ENCODE peak calls at places on chromosome 4, in nine cellular contexts. One of them, this sample, is unnamed.

GRCh38 chr4:4387531-4388311 is 819 bp downstream of the NSG1 start:
- DNase-seq in uterus: no peak
- DNase-seq in endothelial cell of umbilical vein: no peak
- DNase-seq in ovary: no peak
- DNase-seq in K562: no peak
- DNase-seq in HCT116: no peak
- DNase-seq in spleen: no peak
- DNase-seq in IMR-90: no peak
- DNase-seq in lower leg skin: no peak
- DNase-seq in this sample: no peak

GRCh38 chr4:132125131-132125530 is 1024.0 kb upstream of the PCDH10 start:
- DNase-seq in uterus: no peak
- DNase-seq in endothelial cell of umbilical vein: no peak
- DNase-seq in ovary: no peak
- DNase-seq in K562: no peak
- DNase-seq in HCT116: no peak
- DNase-seq in spleen: no peak
- DNase-seq in IMR-90: peak
- DNase-seq in lower leg skin: no peak
- DNase-seq in this sample: no peak

GRCh38 chr4:184719407-184719806 is 14.5 kb downstream of the CENPU start:
- DNase-seq in uterus: no peak
- DNase-seq in endothelial cell of umbilical vein: no peak
- DNase-seq in ovary: no peak
- DNase-seq in K562: no peak
- DNase-seq in HCT116: no peak
- DNase-seq in spleen: no peak
- DNase-seq in IMR-90: no peak
- DNase-seq in lower leg skin: no peak
- DNase-seq in this sample: no peak

GRCh38 chr4:13054410-13054970 is 429.6 kb downstream of the RAB28 start:
- DNase-seq in uterus: no peak
- DNase-seq in endothelial cell of umbilical vein: no peak
- DNase-seq in ovary: no peak
- DNase-seq in K562: no peak
- DNase-seq in HCT116: no peak
- DNase-seq in spleen: no peak
- DNase-seq in IMR-90: no peak
- DNase-seq in lower leg skin: peak
- DNase-seq in this sample: no peak

GRCh38 chr4:163492951-163493504 is 1.5 kb upstream of the TMA16 start:
- DNase-seq in uterus: no peak
- DNase-seq in endothelial cell of umbilical vein: peak
- DNase-seq in ovary: no peak
- DNase-seq in K562: no peak
- DNase-seq in HCT116: peak
- DNase-seq in spleen: no peak
- DNase-seq in IMR-90: no peak
- DNase-seq in lower leg skin: no peak
- DNase-seq in this sample: no peak

GRCh38 chr4:40838742-40839141 is 89.0 kb downstream of the NSUN7 start:
- DNase-seq in uterus: no peak
- DNase-seq in endothelial cell of umbilical vein: no peak
- DNase-seq in ovary: no peak
- DNase-seq in K562: no peak
- DNase-seq in HCT116: no peak
- DNase-seq in spleen: no peak
- DNase-seq in IMR-90: peak
- DNase-seq in lower leg skin: no peak
- DNase-seq in this sample: no peak

GRCh38 chr4:5045099-5045498 is 6.2 kb upstream of the STK32B start:
- DNase-seq in uterus: no peak
- DNase-seq in endothelial cell of umbilical vein: peak
- DNase-seq in ovary: no peak
- DNase-seq in K562: no peak
- DNase-seq in HCT116: no peak
- DNase-seq in spleen: no peak
- DNase-seq in IMR-90: no peak
- DNase-seq in lower leg skin: peak
- DNase-seq in this sample: no peak

GRCh38 chr4:107801766-107802211 is 22.9 kb upstream of the SGMS2 start:
- DNase-seq in uterus: no peak
- DNase-seq in endothelial cell of umbilical vein: no peak
- DNase-seq in ovary: no peak
- DNase-seq in K562: no peak
- DNase-seq in HCT116: no peak
- DNase-seq in spleen: no peak
- DNase-seq in IMR-90: peak
- DNase-seq in lower leg skin: no peak
- DNase-seq in this sample: peak

GRCh38 chr4:40763228-40763716 is 13.5 kb downstream of the NSUN7 start:
- DNase-seq in uterus: no peak
- DNase-seq in endothelial cell of umbilical vein: no peak
- DNase-seq in ovary: no peak
- DNase-seq in K562: no peak
- DNase-seq in HCT116: peak
- DNase-seq in spleen: no peak
- DNase-seq in IMR-90: peak
- DNase-seq in lower leg skin: no peak
- DNase-seq in this sample: no peak

GRCh38 chr4:91448668-91449330 is 855.0 kb upstream of the GRID2 start:
- DNase-seq in uterus: no peak
- DNase-seq in endothelial cell of umbilical vein: no peak
- DNase-seq in ovary: no peak
- DNase-seq in K562: no peak
- DNase-seq in HCT116: peak
- DNase-seq in spleen: no peak
- DNase-seq in IMR-90: no peak
- DNase-seq in lower leg skin: no peak
- DNase-seq in this sample: peak

GRCh38 chr4:164701665-164702064 is 52.3 kb upstream of the SMIM31 start:
- DNase-seq in uterus: no peak
- DNase-seq in endothelial cell of umbilical vein: no peak
- DNase-seq in ovary: no peak
- DNase-seq in K562: no peak
- DNase-seq in HCT116: no peak
- DNase-seq in spleen: no peak
- DNase-seq in IMR-90: no peak
- DNase-seq in lower leg skin: no peak
- DNase-seq in this sample: no peak
- TF ChIP-seq POLR2A in uterus: no peak
- TF ChIP-seq POLR2A in endothelial cell of umbilical vein: no peak
- TF ChIP-seq POLR2A in ovary: no peak
- TF ChIP-seq POLR2A in K562: no peak
- TF ChIP-seq POLR2A in HCT116: no peak
- TF ChIP-seq POLR2A in spleen: no peak
- TF ChIP-seq POLR2A in IMR-90: no peak
- TF ChIP-seq POLR2A in lower leg skin: no peak
- TF ChIP-seq POLR2A in this sample: no peak

DNA sequence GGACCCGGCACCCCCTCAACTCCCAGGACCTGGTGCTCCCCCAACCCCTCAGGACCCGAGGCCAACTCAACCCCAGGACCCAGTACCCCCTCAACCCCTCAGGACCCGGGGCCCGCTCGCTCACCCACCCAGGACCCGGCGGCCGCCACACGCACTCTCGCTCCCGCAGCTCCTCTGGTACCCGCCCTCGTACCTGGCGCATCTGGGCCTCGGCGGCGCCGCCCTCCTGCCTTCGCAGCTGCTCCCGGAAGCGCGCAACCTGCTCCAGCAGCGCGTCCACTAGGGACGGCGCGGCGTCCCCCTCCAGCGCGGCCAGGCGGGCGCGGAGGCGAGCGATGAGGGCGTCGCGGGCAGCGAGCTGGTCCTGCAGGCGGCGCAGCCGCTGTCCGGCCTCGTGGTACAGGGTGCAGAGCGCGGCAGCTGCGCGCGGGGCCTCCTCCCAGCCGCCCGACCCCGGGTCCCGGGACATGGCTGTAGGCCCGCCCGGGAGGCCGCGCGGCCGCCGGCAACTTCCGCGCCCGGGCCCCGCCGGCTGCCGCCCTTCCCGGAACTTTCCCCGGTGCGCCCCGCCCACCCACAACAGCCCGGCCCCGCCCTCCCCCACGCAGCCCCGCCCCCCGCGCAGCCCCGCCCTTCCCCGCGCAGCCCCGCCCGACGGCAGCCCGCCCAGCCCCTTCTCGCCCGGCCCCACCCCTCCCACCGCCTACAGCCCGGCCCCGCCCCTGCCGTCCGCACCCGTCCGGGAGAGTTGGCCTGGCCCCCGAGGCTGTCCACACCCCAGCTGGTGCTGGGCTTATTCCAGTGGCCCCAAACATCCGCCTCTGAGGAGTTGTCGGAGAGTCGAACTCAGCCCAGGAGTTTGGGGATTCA is at the start of gene TNIP2:
- DNase-seq in uterus: peak
- DNase-seq in endothelial cell of umbilical vein: peak
- DNase-seq in ovary: peak
- DNase-seq in K562: peak
- DNase-seq in HCT116: no peak
- DNase-seq in spleen: peak
- DNase-seq in IMR-90: peak
- DNase-seq in lower leg skin: peak
- DNase-seq in this sample: peak
- TF ChIP-seq POLR2A in uterus: peak
- TF ChIP-seq POLR2A in endothelial cell of umbilical vein: peak
- TF ChIP-seq POLR2A in ovary: peak
- TF ChIP-seq POLR2A in K562: peak
- TF ChIP-seq POLR2A in HCT116: no peak
- TF ChIP-seq POLR2A in spleen: peak
- TF ChIP-seq POLR2A in IMR-90: peak
- TF ChIP-seq POLR2A in lower leg skin: no peak
- TF ChIP-seq POLR2A in this sample: peak

GRCh38 chr4:73451978-73452747 is 16.1 kb downstream of the AFP start:
- DNase-seq in uterus: no peak
- DNase-seq in endothelial cell of umbilical vein: no peak
- DNase-seq in ovary: no peak
- DNase-seq in K562: no peak
- DNase-seq in HCT116: no peak
- DNase-seq in spleen: no peak
- DNase-seq in IMR-90: no peak
- DNase-seq in lower leg skin: no peak
- DNase-seq in this sample: no peak

GRCh38 chr4:73453701-73454005 is 17.6 kb downstream of the AFP start:
- DNase-seq in uterus: no peak
- DNase-seq in endothelial cell of umbilical vein: no peak
- DNase-seq in ovary: no peak
- DNase-seq in K562: no peak
- DNase-seq in HCT116: no peak
- DNase-seq in spleen: no peak
- DNase-seq in IMR-90: no peak
- DNase-seq in lower leg skin: no peak
- DNase-seq in this sample: no peak

GRCh38 chr4:73456177-73457022 is 20.4 kb downstream of the AFP start:
- DNase-seq in uterus: no peak
- DNase-seq in endothelial cell of umbilical vein: no peak
- DNase-seq in ovary: no peak
- DNase-seq in K562: no peak
- DNase-seq in HCT116: no peak
- DNase-seq in spleen: no peak
- DNase-seq in IMR-90: no peak
- DNase-seq in lower leg skin: no peak
- DNase-seq in this sample: no peak

GRCh38 chr4:73452953-73453700 is 17.1 kb downstream of the AFP start:
- DNase-seq in uterus: no peak
- DNase-seq in endothelial cell of umbilical vein: no peak
- DNase-seq in ovary: no peak
- DNase-seq in K562: no peak
- DNase-seq in HCT116: no peak
- DNase-seq in spleen: no peak
- DNase-seq in IMR-90: no peak
- DNase-seq in lower leg skin: no peak
- DNase-seq in this sample: no peak

DNA sequence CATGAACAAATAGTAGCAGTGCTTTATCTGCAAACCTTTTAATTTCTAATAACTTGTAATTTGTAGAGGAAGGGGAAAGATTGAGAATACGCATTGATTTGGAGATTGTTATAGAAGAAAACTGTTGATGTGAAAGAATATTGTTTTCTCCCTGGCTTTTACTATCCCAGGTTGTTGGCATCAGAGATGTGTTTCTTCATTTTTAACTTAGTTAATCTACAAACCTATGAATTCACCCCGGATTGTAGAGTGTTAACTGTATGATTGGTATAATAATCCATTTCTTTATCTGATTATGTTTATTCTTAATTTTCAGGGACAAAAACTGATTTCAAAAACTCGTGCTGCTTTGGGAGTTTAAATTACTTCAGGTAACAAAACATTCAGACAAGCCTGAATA is 18.9 kb downstream of the AFP start:
- DNase-seq in uterus: no peak
- DNase-seq in endothelial cell of umbilical vein: no peak
- DNase-seq in ovary: no peak
- DNase-seq in K562: no peak
- DNase-seq in HCT116: no peak
- DNase-seq in spleen: no peak
- DNase-seq in IMR-90: no peak
- DNase-seq in lower leg skin: no peak
- DNase-seq in this sample: no peak
- TF ChIP-seq POLR2A in uterus: no peak
- TF ChIP-seq POLR2A in endothelial cell of umbilical vein: no peak
- TF ChIP-seq POLR2A in ovary: no peak
- TF ChIP-seq POLR2A in K562: no peak
- TF ChIP-seq POLR2A in HCT116: no peak
- TF ChIP-seq POLR2A in spleen: no peak
- TF ChIP-seq POLR2A in IMR-90: no peak
- TF ChIP-seq POLR2A in lower leg skin: no peak
- TF ChIP-seq POLR2A in this sample: no peak

GRCh38 chr4:1566838-1567518 is 117.1 kb downstream of the FAM53A start:
- DNase-seq in uterus: no peak
- DNase-seq in endothelial cell of umbilical vein: no peak
- DNase-seq in ovary: no peak
- DNase-seq in K562: no peak
- DNase-seq in HCT116: no peak
- DNase-seq in spleen: peak
- DNase-seq in IMR-90: no peak
- DNase-seq in lower leg skin: no peak
- DNase-seq in this sample: no peak

GRCh38 chr4:1567808-1568581 is 116.1 kb downstream of the FAM53A start:
- DNase-seq in uterus: no peak
- DNase-seq in endothelial cell of umbilical vein: no peak
- DNase-seq in ovary: no peak
- DNase-seq in K562: peak
- DNase-seq in HCT116: no peak
- DNase-seq in spleen: peak
- DNase-seq in IMR-90: no peak
- DNase-seq in lower leg skin: no peak
- DNase-seq in this sample: no peak

GRCh38 chr4:1568855-1569460 is 115.2 kb downstream of the FAM53A start:
- DNase-seq in uterus: no peak
- DNase-seq in endothelial cell of umbilical vein: no peak
- DNase-seq in ovary: no peak
- DNase-seq in K562: no peak
- DNase-seq in HCT116: no peak
- DNase-seq in spleen: peak
- DNase-seq in IMR-90: no peak
- DNase-seq in lower leg skin: no peak
- DNase-seq in this sample: no peak

GRCh38 chr4:1565598-1566295 is 118.4 kb downstream of the FAM53A start:
- DNase-seq in uterus: no peak
- DNase-seq in endothelial cell of umbilical vein: no peak
- DNase-seq in ovary: no peak
- DNase-seq in K562: no peak
- DNase-seq in HCT116: no peak
- DNase-seq in spleen: peak
- DNase-seq in IMR-90: no peak
- DNase-seq in lower leg skin: no peak
- DNase-seq in this sample: no peak

GRCh38 chr4:1567519-1567807 is 116.7 kb downstream of the FAM53A start:
- DNase-seq in uterus: no peak
- DNase-seq in endothelial cell of umbilical vein: no peak
- DNase-seq in ovary: no peak
- DNase-seq in K562: no peak
- DNase-seq in HCT116: no peak
- DNase-seq in spleen: no peak
- DNase-seq in IMR-90: no peak
- DNase-seq in lower leg skin: no peak
- DNase-seq in this sample: no peak
- TF ChIP-seq POLR2A in uterus: no peak
- TF ChIP-seq POLR2A in endothelial cell of umbilical vein: no peak
- TF ChIP-seq POLR2A in ovary: no peak
- TF ChIP-seq POLR2A in K562: no peak
- TF ChIP-seq POLR2A in HCT116: no peak
- TF ChIP-seq POLR2A in spleen: no peak
- TF ChIP-seq POLR2A in IMR-90: no peak
- TF ChIP-seq POLR2A in lower leg skin: no peak
- TF ChIP-seq POLR2A in this sample: no peak

This sample was measured in H54.